ENCODE peak calls at places on chromosomes 7 and 10, in six cellular contexts. One of them, this sample, is unnamed.

GRCh38 chr7:88363869-88364268 is 57.2 kb upstream of the STEAP4 start:
- DNase-seq in T-helper 1 cell: no peak
- DNase-seq in prostate gland: no peak
- DNase-seq in LoVo: no peak
- DNase-seq in GM19239: no peak
- DNase-seq in GM12864: no peak
- DNase-seq in this sample: no peak

GRCh38 chr7:70694909-70695803 is 436.8 kb upstream of the GALNT17 start:
- DNase-seq in prostate gland: peak
- DNase-seq in GM19239: no peak
- DNase-seq in T-helper 1 cell: no peak
- DNase-seq in GM12864: no peak
- DNase-seq in LoVo: no peak
- DNase-seq in this sample: no peak

GRCh38 chr10:46527241-46527811 is 29.1 kb downstream of the GPRIN2 start:
- DNase-seq in GM19239: no peak
- DNase-seq in T-helper 1 cell: no peak
- DNase-seq in LoVo: no peak
- DNase-seq in GM12864: no peak
- DNase-seq in prostate gland: no peak
- DNase-seq in this sample: no peak

GRCh38 chr10:124827474-124827873 is 25.9 kb downstream of the ABRAXAS2 start:
- DNase-seq in GM12864: no peak
- DNase-seq in prostate gland: no peak
- DNase-seq in T-helper 1 cell: no peak
- DNase-seq in LoVo: peak
- DNase-seq in GM19239: no peak
- DNase-seq in this sample: peak

GRCh38 chr7:132778761-132779160 is 202.5 kb upstream of the PLXNA4 start:
- DNase-seq in GM12864: no peak
- DNase-seq in LoVo: no peak
- DNase-seq in GM19239: no peak
- DNase-seq in prostate gland: no peak
- DNase-seq in T-helper 1 cell: no peak
- DNase-seq in this sample: no peak

GRCh38 chr10:63504145-63504881 is 16.9 kb upstream of the REEP3 start:
- DNase-seq in T-helper 1 cell: no peak
- DNase-seq in GM19239: no peak
- DNase-seq in prostate gland: no peak
- DNase-seq in LoVo: no peak
- DNase-seq in GM12864: no peak
- DNase-seq in this sample: no peak

GRCh38 chr10:102677736-102678354 is 33.6 kb downstream of the TRIM8 start:
- DNase-seq in T-helper 1 cell: no peak
- DNase-seq in GM12864: no peak
- DNase-seq in GM19239: no peak
- DNase-seq in prostate gland: no peak
- DNase-seq in LoVo: no peak
- DNase-seq in this sample: no peak

GRCh38 chr10:121322046-121322445 is 276.2 kb downstream of the FGFR2 start:
- DNase-seq in LoVo: no peak
- DNase-seq in T-helper 1 cell: no peak
- DNase-seq in GM12864: no peak
- DNase-seq in prostate gland: no peak
- DNase-seq in GM19239: no peak
- DNase-seq in this sample: no peak

GRCh38 chr7:93719546-93719945 is 145.0 kb upstream of the CALCR start:
- DNase-seq in T-helper 1 cell: no peak
- DNase-seq in GM19239: no peak
- DNase-seq in LoVo: peak
- DNase-seq in prostate gland: no peak
- DNase-seq in GM12864: no peak
- DNase-seq in this sample: no peak

GRCh38 chr7:51455948-51456347 is 139.3 kb upstream of the COBL start:
- DNase-seq in LoVo: peak
- DNase-seq in prostate gland: no peak
- DNase-seq in GM19239: no peak
- DNase-seq in GM12864: no peak
- DNase-seq in T-helper 1 cell: no peak
- DNase-seq in this sample: no peak

GRCh38 chr7:104553074-104553473 is 224.7 kb downstream of the LHFPL3 start:
- DNase-seq in GM12864: no peak
- DNase-seq in LoVo: no peak
- DNase-seq in T-helper 1 cell: no peak
- DNase-seq in GM19239: no peak
- DNase-seq in prostate gland: no peak
- DNase-seq in this sample: no peak

GRCh38 chr7:16066805-16067459 is 354.4 kb downstream of the CRPPA start:
- DNase-seq in prostate gland: no peak
- DNase-seq in GM19239: no peak
- DNase-seq in LoVo: no peak
- DNase-seq in GM12864: no peak
- DNase-seq in T-helper 1 cell: no peak
- DNase-seq in this sample: no peak

GRCh38 chr7:17044396-17044795 is 162.6 kb upstream of the AGR3 start:
- DNase-seq in LoVo: no peak
- DNase-seq in GM19239: no peak
- DNase-seq in T-helper 1 cell: no peak
- DNase-seq in GM12864: no peak
- DNase-seq in prostate gland: no peak
- DNase-seq in this sample: no peak

GRCh38 chr7:26508917-26509316 is 217.3 kb downstream of the SNX10 start:
- DNase-seq in prostate gland: no peak
- DNase-seq in LoVo: no peak
- DNase-seq in T-helper 1 cell: no peak
- DNase-seq in GM12864: no peak
- DNase-seq in GM19239: no peak
- DNase-seq in this sample: no peak

GRCh38 chr7:100221767-100222444 is 2.2 kb downstream of the PVRIG start:
- DNase-seq in LoVo: no peak
- DNase-seq in GM12864: no peak
- DNase-seq in prostate gland: no peak
- DNase-seq in GM19239: no peak
- DNase-seq in T-helper 1 cell: no peak
- DNase-seq in this sample: no peak

GRCh38 chr10:106768204-106768603 is 396.3 kb downstream of the SORCS1 start:
- DNase-seq in LoVo: no peak
- DNase-seq in GM19239: no peak
- DNase-seq in GM12864: no peak
- DNase-seq in T-helper 1 cell: no peak
- DNase-seq in prostate gland: no peak
- DNase-seq in this sample: no peak

GRCh38 chr10:124227306-124228016 is 134.1 kb upstream of the CHST15 start:
- DNase-seq in T-helper 1 cell: no peak
- DNase-seq in GM19239: no peak
- DNase-seq in LoVo: no peak
- DNase-seq in GM12864: no peak
- DNase-seq in prostate gland: no peak
- DNase-seq in this sample: no peak

GRCh38 chr7:107355616-107356015 is 114.2 kb upstream of the GPR22 start:
- DNase-seq in GM12864: no peak
- DNase-seq in T-helper 1 cell: no peak
- DNase-seq in GM19239: no peak
- DNase-seq in prostate gland: no peak
- DNase-seq in LoVo: no peak
- DNase-seq in this sample: no peak

GRCh38 chr7:33764752-33765451 is 140.4 kb upstream of the BMPER start:
- DNase-seq in LoVo: no peak
- DNase-seq in T-helper 1 cell: no peak
- DNase-seq in GM19239: no peak
- DNase-seq in GM12864: no peak
- DNase-seq in prostate gland: no peak
- DNase-seq in this sample: peak

This sample was measured in dermis microvascular lymphatic vessel endothelial cell.